ENCODE peak calls at places on chromosomes 5 and 9, in six cellular contexts. C, R, H, D, O and Q are unnamed samples.

GRCh38 chr5:156391139-156391538 is 64.2 kb downstream of the SGCD start:
- DNase-seq in C (no peak), R (no peak), H (no peak), D (no peak), O (peak), Q (no peak)

GRCh38 chr5:136814621-136815378 is 449.5 kb upstream of the TRPC7 start:
- DNase-seq in C (no peak), R (no peak), H (no peak), D (no peak), O (peak), Q (no peak)

GRCh38 chr5:129459485-129460120 is 495 bp upstream of the ADAMTS19 start:
- DNase-seq in C (peak), R (no peak), H (no peak), D (peak), O (peak), Q (no peak)

GRCh38 chr5:77366717-77367500 is 125.2 kb downstream of the WDR41 start:
- DNase-seq in C (no peak), R (no peak), H (no peak), D (no peak), O (no peak), Q (no peak)

GRCh38 chr5:173065155-173065554 is 9.0 kb downstream of the CREBRF start:
- DNase-seq in C (no peak), R (no peak), H (no peak), D (no peak), O (no peak), Q (no peak)

GRCh38 chr5:135379052-135379654 is 19.9 kb downstream of the MACROH2A1 start:
- DNase-seq in C (no peak), R (no peak), H (no peak), D (no peak), O (no peak), Q (no peak)

GRCh38 chr9:18507151-18507550 is 33.2 kb downstream of the ADAMTSL1 start:
- DNase-seq in C (no peak), R (no peak), H (no peak), D (no peak), O (no peak), Q (no peak)

GRCh38 chr9:87763286-87763685 is 37.4 kb downstream of the CTSL start:
- DNase-seq in C (no peak), R (no peak), H (no peak), D (no peak), O (no peak), Q (no peak)

GRCh38 chr9:112754578-112754977 is 4.0 kb downstream of the SNX30 start:
- DNase-seq in C (no peak), R (no peak), H (peak), D (no peak), O (peak), Q (no peak)

GRCh38 chr9:136595245-136596218 is 49.7 kb upstream of the NOTCH1 start:
- DNase-seq in C (no peak), R (no peak), H (no peak), D (no peak), O (no peak), Q (no peak)

GRCh38 chr9:92097997-92098482 is 17.2 kb downstream of the SPTLC1 start:
- DNase-seq in C (peak), R (peak), H (peak), D (peak), O (peak), Q (no peak)

GRCh38 chr9:118563677-118564076 is 805.6 kb downstream of the BRINP1 start:
- DNase-seq in C (no peak), R (no peak), H (no peak), D (no peak), O (no peak), Q (no peak)

GRCh38 chr9:32672478-32672877 is 37.0 kb upstream of the TAF1L start:
- DNase-seq in C (no peak), R (no peak), H (no peak), D (no peak), O (peak), Q (peak)

GRCh38 chr9:297104-297794 is 82.6 kb downstream of the DOCK8 start:
- DNase-seq in C (peak), R (no peak), H (no peak), D (no peak), O (no peak), Q (no peak)

GRCh38 chr9:136485651-136486050 is 2.8 kb upstream of the SEC16A start:
- DNase-seq in C (no peak), R (no peak), H (no peak), D (peak), O (no peak), Q (no peak)

GRCh38 chr5:132215329-132215728 is 12.3 kb downstream of the P4HA2 start:
- DNase-seq in C (peak), R (no peak), H (no peak), D (no peak), O (peak), Q (peak)

GRCh38 chr5:141260458-141261237 is 15.5 kb downstream of the PCDHB15 start:
- DNase-seq in C (no peak), R (no peak), H (no peak), D (no peak), O (peak), Q (no peak)

GRCh38 chr9:93191354-93191660 is 7.4 kb downstream of the WNK2 start:
- DNase-seq in C (no peak), R (no peak), H (no peak), D (no peak), O (no peak), Q (no peak)

GRCh38 chr5:154358410-154359221 is 87.2 kb upstream of the SAP30L start:
- DNase-seq in C (no peak), R (no peak), H (no peak), D (no peak), O (peak), Q (no peak)

GRCh38 chr5:110900829-110901228 is 162.0 kb downstream of the SLC25A46 start:
- DNase-seq in C (no peak), R (no peak), H (no peak), D (no peak), O (peak), Q (no peak)

GRCh38 chr5:172283862-172284274 is 304 bp upstream of the UBTD2 start:
- DNase-seq in C (peak), R (peak), H (peak), D (peak), O (peak), Q (peak)